ENCODE peak calls at places on chromosomes 1 and 21, in five cellular contexts. One of them, this sample, is unnamed.

GRCh38 chr1:113217447-113218208 is 144.6 kb downstream of the LRIG2 start:
- DNase-seq in bronchial epithelial cell: no peak
- DNase-seq in progenitor cell of endocrine pancreas: no peak
- DNase-seq in cardiac fibroblast: no peak
- DNase-seq in neural crest cell: no peak
- DNase-seq in this sample: no peak

GRCh38 chr1:222171005-222171404 is 376.9 kb downstream of the HHIPL2 start:
- DNase-seq in progenitor cell of endocrine pancreas: no peak
- DNase-seq in cardiac fibroblast: peak; percentile 76
- DNase-seq in bronchial epithelial cell: peak; percentile 63
- DNase-seq in neural crest cell: no peak
- DNase-seq in this sample: no peak

GRCh38 chr1:201710632-201711031 is 118.3 kb upstream of the IPO9 start:
- DNase-seq in bronchial epithelial cell: peak; percentile 40
- DNase-seq in cardiac fibroblast: no peak
- DNase-seq in neural crest cell: no peak
- DNase-seq in progenitor cell of endocrine pancreas: no peak
- DNase-seq in this sample: no peak

GRCh38 chr1:21030201-21030600 is 146.5 kb downstream of the EIF4G3 start:
- DNase-seq in cardiac fibroblast: no peak
- DNase-seq in neural crest cell: no peak
- DNase-seq in bronchial epithelial cell: no peak
- DNase-seq in progenitor cell of endocrine pancreas: no peak
- DNase-seq in this sample: no peak

GRCh38 chr1:184986250-184986649 is 11.9 kb upstream of the NIBAN1 start:
- DNase-seq in cardiac fibroblast: peak; percentile 73
- DNase-seq in neural crest cell: no peak
- DNase-seq in bronchial epithelial cell: peak; percentile 43
- DNase-seq in progenitor cell of endocrine pancreas: no peak
- DNase-seq in this sample: no peak

GRCh38 chr21:20996421-20997307 is 1.5 kb upstream of the NCAM2 start:
- DNase-seq in cardiac fibroblast: peak; percentile 41
- DNase-seq in progenitor cell of endocrine pancreas: no peak
- DNase-seq in bronchial epithelial cell: no peak
- DNase-seq in neural crest cell: no peak
- DNase-seq in this sample: no peak

GRCh38 chr1:83901547-83902155 is 97.3 kb downstream of the TTLL7 start:
- DNase-seq in neural crest cell: no peak
- DNase-seq in cardiac fibroblast: peak; percentile 58
- DNase-seq in progenitor cell of endocrine pancreas: no peak
- DNase-seq in bronchial epithelial cell: peak; percentile 99
- DNase-seq in this sample: no peak

GRCh38 chr1:21804536-21804935 is 7.5 kb upstream of the LDLRAD2 start:
- DNase-seq in progenitor cell of endocrine pancreas: no peak
- DNase-seq in neural crest cell: no peak
- DNase-seq in cardiac fibroblast: no peak
- DNase-seq in bronchial epithelial cell: no peak
- DNase-seq in this sample: no peak

GRCh38 chr1:156574039-156574633 is 1.8 kb upstream of the IQGAP3 start:
- DNase-seq in bronchial epithelial cell: no peak
- DNase-seq in cardiac fibroblast: no peak
- DNase-seq in neural crest cell: no peak
- DNase-seq in progenitor cell of endocrine pancreas: no peak
- DNase-seq in this sample: no peak

GRCh38 chr1:4690951-4691675 is 36.7 kb downstream of the AJAP1 start:
- DNase-seq in neural crest cell: no peak
- DNase-seq in bronchial epithelial cell: no peak
- DNase-seq in progenitor cell of endocrine pancreas: no peak
- DNase-seq in cardiac fibroblast: no peak
- DNase-seq in this sample: no peak

GRCh38 chr21:44891631-44892031 is 18.1 kb upstream of the PTTG1IP start:
- DNase-seq in cardiac fibroblast: no peak
- DNase-seq in bronchial epithelial cell: no peak
- DNase-seq in neural crest cell: no peak
- DNase-seq in progenitor cell of endocrine pancreas: no peak
- DNase-seq in this sample: no peak

GRCh38 chr1:98053471-98054366 is 132.9 kb upstream of the DPYD start:
- DNase-seq in neural crest cell: peak; percentile 73
- DNase-seq in bronchial epithelial cell: peak; percentile 33
- DNase-seq in progenitor cell of endocrine pancreas: peak; percentile 70
- DNase-seq in cardiac fibroblast: peak; percentile 83
- DNase-seq in this sample: peak; percentile 79

GRCh38 chr1:64895500-64895899 is 70.8 kb downstream of the JAK1 start:
- DNase-seq in neural crest cell: no peak
- DNase-seq in cardiac fibroblast: no peak
- DNase-seq in bronchial epithelial cell: no peak
- DNase-seq in progenitor cell of endocrine pancreas: no peak
- DNase-seq in this sample: no peak

GRCh38 chr1:150692720-150693119 is 4.2 kb downstream of the GOLPH3L start:
- DNase-seq in progenitor cell of endocrine pancreas: no peak
- DNase-seq in neural crest cell: no peak
- DNase-seq in cardiac fibroblast: peak; percentile 6
- DNase-seq in bronchial epithelial cell: peak; percentile 72
- DNase-seq in this sample: no peak

GRCh38 chr1:41751804-41752513 is 166.8 kb downstream of the HIVEP3 start:
- DNase-seq in cardiac fibroblast: peak; percentile 57
- DNase-seq in progenitor cell of endocrine pancreas: no peak
- DNase-seq in neural crest cell: no peak
- DNase-seq in bronchial epithelial cell: no peak
- DNase-seq in this sample: no peak

GRCh38 chr1:106459418-106459817 is 597.1 kb upstream of the PRMT6 start:
- DNase-seq in progenitor cell of endocrine pancreas: no peak
- DNase-seq in bronchial epithelial cell: no peak
- DNase-seq in cardiac fibroblast: no peak
- DNase-seq in neural crest cell: no peak
- DNase-seq in this sample: no peak

GRCh38 chr1:155184351-155184811 is 10.7 kb downstream of the TRIM46 start:
- DNase-seq in bronchial epithelial cell: no peak
- DNase-seq in neural crest cell: no peak
- DNase-seq in cardiac fibroblast: no peak
- DNase-seq in progenitor cell of endocrine pancreas: no peak
- DNase-seq in this sample: no peak

GRCh38 chr1:209655832-209656231 is 3.6 kb upstream of the LAMB3 start:
- DNase-seq in neural crest cell: no peak
- DNase-seq in cardiac fibroblast: no peak
- DNase-seq in bronchial epithelial cell: peak; percentile 99
- DNase-seq in progenitor cell of endocrine pancreas: no peak
- DNase-seq in this sample: no peak

GRCh38 chr1:52168373-52169080 is 26.6 kb downstream of the ZFYVE9 start:
- DNase-seq in neural crest cell: no peak
- DNase-seq in bronchial epithelial cell: no peak
- DNase-seq in progenitor cell of endocrine pancreas: no peak
- DNase-seq in cardiac fibroblast: no peak
- DNase-seq in this sample: no peak

GRCh38 chr1:178238722-178239510 is 145.0 kb downstream of the RASAL2 start:
- DNase-seq in cardiac fibroblast: peak; percentile 92
- DNase-seq in neural crest cell: no peak
- DNase-seq in bronchial epithelial cell: peak; percentile 100
- DNase-seq in progenitor cell of endocrine pancreas: no peak
- DNase-seq in this sample: no peak

GRCh38 chr1:14516974-14517812 is 81.3 kb upstream of the KAZN start:
- DNase-seq in bronchial epithelial cell: peak; percentile 62
- DNase-seq in cardiac fibroblast: peak; percentile 96
- DNase-seq in neural crest cell: no peak
- DNase-seq in progenitor cell of endocrine pancreas: no peak
- DNase-seq in this sample: no peak

GRCh38 chr1:214989341-214989740 is 93.2 kb upstream of the KCNK2 start:
- DNase-seq in neural crest cell: no peak
- DNase-seq in bronchial epithelial cell: peak; percentile 29
- DNase-seq in cardiac fibroblast: peak; percentile 66
- DNase-seq in progenitor cell of endocrine pancreas: no peak
- DNase-seq in this sample: no peak

GRCh38 chr1:228209657-228210056 is 1.8 kb downstream of the OBSCN start:
- DNase-seq in progenitor cell of endocrine pancreas: no peak
- DNase-seq in neural crest cell: no peak
- DNase-seq in bronchial epithelial cell: no peak
- DNase-seq in cardiac fibroblast: no peak
- DNase-seq in this sample: no peak

GRCh38 chr1:75723989-75724471 is 479 bp upstream of the ACADM start:
- DNase-seq in progenitor cell of endocrine pancreas: peak; percentile 62
- DNase-seq in bronchial epithelial cell: peak; percentile 34
- DNase-seq in cardiac fibroblast: peak; percentile 88
- DNase-seq in neural crest cell: peak; percentile 74
- DNase-seq in this sample: no peak

GRCh38 chr1:150577557-150578277 is 1.7 kb downstream of the MCL1 start:
- DNase-seq in bronchial epithelial cell: peak; percentile 17
- DNase-seq in progenitor cell of endocrine pancreas: no peak
- DNase-seq in cardiac fibroblast: peak; percentile 69
- DNase-seq in neural crest cell: no peak
- DNase-seq in this sample: no peak

GRCh38 chr1:58699011-58699762 is 675 bp downstream of the MYSM1 start:
- DNase-seq in bronchial epithelial cell: peak; percentile 25
- DNase-seq in progenitor cell of endocrine pancreas: no peak
- DNase-seq in cardiac fibroblast: peak; percentile 21
- DNase-seq in neural crest cell: no peak
- DNase-seq in this sample: no peak

GRCh38 chr1:181391297-181391905 is 91.9 kb upstream of the CACNA1E start:
- DNase-seq in neural crest cell: no peak
- DNase-seq in progenitor cell of endocrine pancreas: no peak
- DNase-seq in cardiac fibroblast: no peak
- DNase-seq in bronchial epithelial cell: no peak
- DNase-seq in this sample: no peak

GRCh38 chr1:185426761-185427698 is 110.0 kb upstream of the IVNS1ABP start:
- DNase-seq in cardiac fibroblast: peak; percentile 56
- DNase-seq in progenitor cell of endocrine pancreas: no peak
- DNase-seq in bronchial epithelial cell: no peak
- DNase-seq in neural crest cell: no peak
- DNase-seq in this sample: no peak

GRCh38 chr1:97243973-97244560 is 522.5 kb downstream of the PTBP2 start:
- DNase-seq in progenitor cell of endocrine pancreas: no peak
- DNase-seq in bronchial epithelial cell: peak; percentile 45
- DNase-seq in neural crest cell: no peak
- DNase-seq in cardiac fibroblast: peak; percentile 52
- DNase-seq in this sample: no peak

GRCh38 chr1:186303911-186304310 is 71.1 kb downstream of the TPR start:
- DNase-seq in progenitor cell of endocrine pancreas: no peak
- DNase-seq in neural crest cell: no peak
- DNase-seq in bronchial epithelial cell: no peak
- DNase-seq in cardiac fibroblast: no peak
- DNase-seq in this sample: no peak

GRCh38 chr1:19140465-19140864 is 69.6 kb downstream of the UBR4 start:
- DNase-seq in neural crest cell: no peak
- DNase-seq in cardiac fibroblast: no peak
- DNase-seq in progenitor cell of endocrine pancreas: no peak
- DNase-seq in bronchial epithelial cell: no peak
- DNase-seq in this sample: no peak

GRCh38 chr1:202154766-202155477 is 5.5 kb downstream of the PTPN7 start:
- DNase-seq in cardiac fibroblast: peak; percentile 80
- DNase-seq in bronchial epithelial cell: peak; percentile 71
- DNase-seq in neural crest cell: peak; percentile 41
- DNase-seq in progenitor cell of endocrine pancreas: peak; percentile 32
- DNase-seq in this sample: no peak

GRCh38 chr1:178388398-178389161 is 108.2 kb downstream of the CLEC20A start:
- DNase-seq in neural crest cell: no peak
- DNase-seq in cardiac fibroblast: peak; percentile 45
- DNase-seq in progenitor cell of endocrine pancreas: no peak
- DNase-seq in bronchial epithelial cell: no peak
- DNase-seq in this sample: no peak

GRCh38 chr1:201281573-201281972 is 1.7 kb upstream of the PKP1 start:
- DNase-seq in bronchial epithelial cell: no peak
- DNase-seq in progenitor cell of endocrine pancreas: no peak
- DNase-seq in cardiac fibroblast: peak; percentile 49
- DNase-seq in neural crest cell: no peak
- DNase-seq in this sample: no peak

GRCh38 chr1:147892216-147892615 is 10.4 kb upstream of the GJA8 start:
- DNase-seq in cardiac fibroblast: no peak
- DNase-seq in neural crest cell: no peak
- DNase-seq in progenitor cell of endocrine pancreas: no peak
- DNase-seq in bronchial epithelial cell: peak; percentile 29
- DNase-seq in this sample: no peak
- TF ChIP-seq CTCF in cardiac fibroblast: peak; percentile 11
- TF ChIP-seq CTCF in neural crest cell: no peak
- TF ChIP-seq CTCF in progenitor cell of endocrine pancreas: no peak
- TF ChIP-seq CTCF in bronchial epithelial cell: peak; percentile 54
- TF ChIP-seq CTCF in this sample: no peak

GRCh38 chr1:33149453-33150190 is 32.2 kb downstream of the TRIM62 start:
- DNase-seq in bronchial epithelial cell: peak; percentile 30
- DNase-seq in neural crest cell: no peak
- DNase-seq in progenitor cell of endocrine pancreas: no peak
- DNase-seq in cardiac fibroblast: no peak
- DNase-seq in this sample: no peak

GRCh38 chr1:33146038-33146437 is 35.8 kb downstream of the TRIM62 start:
- DNase-seq in neural crest cell: no peak
- DNase-seq in bronchial epithelial cell: no peak
- DNase-seq in cardiac fibroblast: no peak
- DNase-seq in progenitor cell of endocrine pancreas: no peak
- DNase-seq in this sample: no peak

GRCh38 chr1:33148615-33149014 is 33.2 kb downstream of the TRIM62 start:
- DNase-seq in progenitor cell of endocrine pancreas: no peak
- DNase-seq in bronchial epithelial cell: no peak
- DNase-seq in neural crest cell: no peak
- DNase-seq in cardiac fibroblast: no peak
- DNase-seq in this sample: no peak

GRCh38 chr1:33147275-33147996 is 34.4 kb downstream of the TRIM62 start:
- DNase-seq in bronchial epithelial cell: no peak
- DNase-seq in progenitor cell of endocrine pancreas: no peak
- DNase-seq in cardiac fibroblast: no peak
- DNase-seq in neural crest cell: no peak
- DNase-seq in this sample: no peak

GRCh38 chr1:33147997-33148314 is 33.9 kb downstream of the TRIM62 start:
- DNase-seq in progenitor cell of endocrine pancreas: no peak
- DNase-seq in cardiac fibroblast: peak; percentile 41
- DNase-seq in neural crest cell: no peak
- DNase-seq in bronchial epithelial cell: peak; percentile 28
- DNase-seq in this sample: no peak
- TF ChIP-seq CTCF in progenitor cell of endocrine pancreas: peak; percentile 34
- TF ChIP-seq CTCF in cardiac fibroblast: peak; percentile 37
- TF ChIP-seq CTCF in neural crest cell: peak; percentile 38
- TF ChIP-seq CTCF in bronchial epithelial cell: peak; percentile 34
- TF ChIP-seq CTCF in this sample: peak; percentile 25

DNA sequence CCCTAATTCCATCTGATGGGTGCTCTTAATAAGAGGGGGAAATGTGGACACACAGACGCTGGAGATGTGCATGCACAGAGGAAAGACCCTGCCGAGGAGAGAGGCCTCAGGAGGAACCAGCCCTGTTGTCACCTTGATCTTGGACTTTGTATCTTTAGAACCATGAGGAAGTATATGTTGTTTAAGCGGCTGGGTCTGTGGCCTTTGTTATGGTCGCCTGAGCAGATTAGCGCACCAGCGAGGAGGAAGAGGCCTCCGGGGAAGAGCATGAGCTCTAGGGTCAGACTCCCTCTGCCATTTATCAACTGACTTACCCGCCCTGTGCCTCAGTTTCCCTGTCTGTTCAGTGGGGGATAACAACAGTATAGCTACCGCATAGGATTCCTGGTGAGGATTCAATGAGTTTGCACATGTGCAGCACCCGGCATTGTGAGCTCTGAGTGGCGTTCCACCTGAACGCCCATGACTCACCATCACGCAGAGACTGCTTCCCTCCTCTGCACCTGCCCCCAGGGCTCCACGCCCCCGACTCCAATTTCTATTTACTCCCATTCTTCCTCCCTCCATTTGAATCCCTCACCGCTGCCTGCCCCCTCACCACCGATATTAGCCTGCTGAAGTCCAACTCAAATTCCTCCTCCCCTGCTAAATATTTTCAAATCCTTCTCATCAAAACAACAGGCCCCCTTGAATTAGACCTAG is 67.2 kb downstream of the ATP5PO start:
- DNase-seq in cardiac fibroblast: no peak
- DNase-seq in progenitor cell of endocrine pancreas: no peak
- DNase-seq in neural crest cell: no peak
- DNase-seq in bronchial epithelial cell: peak; percentile 78
- DNase-seq in this sample: no peak
- TF ChIP-seq CTCF in cardiac fibroblast: no peak
- TF ChIP-seq CTCF in progenitor cell of endocrine pancreas: no peak
- TF ChIP-seq CTCF in neural crest cell: no peak
- TF ChIP-seq CTCF in bronchial epithelial cell: no peak
- TF ChIP-seq CTCF in this sample: no peak

GRCh38 chr1:213541641-213542040 is 446.1 kb upstream of the PROX1 start:
- DNase-seq in progenitor cell of endocrine pancreas: no peak
- DNase-seq in neural crest cell: no peak
- DNase-seq in bronchial epithelial cell: no peak
- DNase-seq in cardiac fibroblast: no peak
- DNase-seq in this sample: no peak
- TF ChIP-seq CTCF in progenitor cell of endocrine pancreas: no peak
- TF ChIP-seq CTCF in neural crest cell: no peak
- TF ChIP-seq CTCF in bronchial epithelial cell: no peak
- TF ChIP-seq CTCF in cardiac fibroblast: no peak
- TF ChIP-seq CTCF in this sample: no peak